ENCODE peak calls at places on chromosome 18, in five cellular contexts. One of them, this sample, is unnamed. For H3K4me1, the result is how much of the 10 kb centered on the place peaks cover.

GRCh38 chr18:70452501-70452900 is 163.7 kb downstream of the SOCS6 start:
- DNase-seq in tibial nerve: no peak
- DNase-seq in adrenal gland: no peak
- DNase-seq in heart left ventricle: no peak
- DNase-seq in esophagus muscularis mucosa: no peak
- DNase-seq in this sample: no peak

GRCh38 chr18:24322594-24323136 is 75.0 kb downstream of the OSBPL1A start:
- DNase-seq in tibial nerve: no peak
- DNase-seq in adrenal gland: no peak
- DNase-seq in heart left ventricle: no peak
- DNase-seq in esophagus muscularis mucosa: no peak
- DNase-seq in this sample: no peak

GRCh38 chr18:51563401-51563800 is 365.9 kb upstream of the MEX3C start:
- DNase-seq in tibial nerve: no peak
- DNase-seq in adrenal gland: no peak
- DNase-seq in heart left ventricle: no peak
- DNase-seq in esophagus muscularis mucosa: no peak
- DNase-seq in this sample: no peak

GRCh38 chr18:50080932-50081560 is 113.9 kb downstream of the MYO5B start:
- DNase-seq in tibial nerve: no peak
- DNase-seq in adrenal gland: no peak
- DNase-seq in heart left ventricle: no peak
- DNase-seq in esophagus muscularis mucosa: no peak
- DNase-seq in this sample: no peak

GRCh38 chr18:69755041-69755440 is 192.6 kb downstream of the CD226 start:
- DNase-seq in tibial nerve: no peak
- DNase-seq in adrenal gland: no peak
- DNase-seq in heart left ventricle: no peak
- DNase-seq in esophagus muscularis mucosa: no peak
- DNase-seq in this sample: no peak

GRCh38 chr18:25704096-25704870 is 352.3 kb upstream of the ZNF521 start:
- DNase-seq in tibial nerve: no peak
- DNase-seq in adrenal gland: no peak
- DNase-seq in heart left ventricle: no peak
- DNase-seq in esophagus muscularis mucosa: no peak
- DNase-seq in this sample: no peak

GRCh38 chr18:50806208-50806616 is 13.6 kb downstream of the MRO start:
- DNase-seq in tibial nerve: no peak
- DNase-seq in adrenal gland: peak
- DNase-seq in heart left ventricle: peak
- DNase-seq in esophagus muscularis mucosa: no peak
- DNase-seq in this sample: no peak

GRCh38 chr18:34695300-34695699 is 14.8 kb upstream of the DTNA start:
- DNase-seq in tibial nerve: no peak
- DNase-seq in adrenal gland: no peak
- DNase-seq in heart left ventricle: no peak
- DNase-seq in esophagus muscularis mucosa: no peak
- DNase-seq in this sample: no peak

GRCh38 chr18:1488394-1488793 is 583.7 kb downstream of the ADCYAP1 start:
- DNase-seq in tibial nerve: no peak
- DNase-seq in adrenal gland: no peak
- DNase-seq in heart left ventricle: no peak
- DNase-seq in esophagus muscularis mucosa: no peak
- DNase-seq in this sample: no peak

GRCh38 chr18:62054929-62055498 is 131.8 kb downstream of the PIGN start:
- DNase-seq in tibial nerve: no peak
- DNase-seq in adrenal gland: no peak
- DNase-seq in heart left ventricle: no peak
- DNase-seq in esophagus muscularis mucosa: no peak
- DNase-seq in this sample: no peak

GRCh38 chr18:63783394-63783793 is 8.2 kb downstream of the SERPINB7 start:
- DNase-seq in tibial nerve: no peak
- DNase-seq in adrenal gland: no peak
- DNase-seq in heart left ventricle: no peak
- DNase-seq in esophagus muscularis mucosa: no peak
- DNase-seq in this sample: no peak

GRCh38 chr18:70288171-70288850 is 534 bp upstream of the SOCS6 start:
- DNase-seq in tibial nerve: no peak
- DNase-seq in adrenal gland: peak
- DNase-seq in heart left ventricle: peak
- DNase-seq in esophagus muscularis mucosa: no peak
- DNase-seq in this sample: peak

GRCh38 chr18:5452943-5453342 is 90.9 kb downstream of the EPB41L3 start:
- DNase-seq in tibial nerve: no peak
- DNase-seq in adrenal gland: peak
- DNase-seq in heart left ventricle: no peak
- DNase-seq in esophagus muscularis mucosa: no peak
- DNase-seq in this sample: no peak

GRCh38 chr18:50177294-50177992 is 17.5 kb downstream of the MYO5B start:
- DNase-seq in tibial nerve: no peak
- DNase-seq in adrenal gland: no peak
- DNase-seq in heart left ventricle: no peak
- DNase-seq in esophagus muscularis mucosa: no peak
- DNase-seq in this sample: no peak

GRCh38 chr18:50847192-50847591 is 27.4 kb upstream of the MRO start:
- DNase-seq in tibial nerve: no peak
- DNase-seq in adrenal gland: no peak
- DNase-seq in heart left ventricle: no peak
- DNase-seq in esophagus muscularis mucosa: no peak
- DNase-seq in this sample: no peak

GRCh38 chr18:29811519-29811918 is 1231.0 kb downstream of the DSC3 start:
- DNase-seq in tibial nerve: no peak
- DNase-seq in adrenal gland: no peak
- DNase-seq in heart left ventricle: no peak
- DNase-seq in esophagus muscularis mucosa: no peak
- DNase-seq in this sample: no peak

GRCh38 chr18:67483952-67484351 is 32.6 kb downstream of the DSEL start:
- DNase-seq in tibial nerve: no peak
- DNase-seq in adrenal gland: no peak
- DNase-seq in heart left ventricle: no peak
- DNase-seq in esophagus muscularis mucosa: no peak
- DNase-seq in this sample: no peak

GRCh38 chr18:67517224-67517765 is 775 bp upstream of the DSEL start:
- DNase-seq in tibial nerve: peak
- DNase-seq in adrenal gland: peak
- DNase-seq in heart left ventricle: peak
- DNase-seq in esophagus muscularis mucosa: no peak
- DNase-seq in this sample: peak

GRCh38 chr18:79948719-79949411 is 2.6 kb downstream of the SLC66A2 start:
- DNase-seq in tibial nerve: no peak
- DNase-seq in adrenal gland: peak
- DNase-seq in heart left ventricle: no peak
- DNase-seq in esophagus muscularis mucosa: no peak
- DNase-seq in this sample: peak

GRCh38 chr18:48956378-48956777 is 5.6 kb upstream of the SMAD7 start:
- DNase-seq in tibial nerve: peak
- DNase-seq in adrenal gland: no peak
- DNase-seq in heart left ventricle: no peak
- DNase-seq in esophagus muscularis mucosa: no peak
- DNase-seq in this sample: no peak

GRCh38 chr18:23793985-23794867 is 105.0 kb downstream of the LAMA3 start:
- DNase-seq in tibial nerve: no peak
- DNase-seq in adrenal gland: no peak
- DNase-seq in heart left ventricle: no peak
- DNase-seq in esophagus muscularis mucosa: no peak
- DNase-seq in this sample: no peak

GRCh38 chr18:5622905-5623304 is 79.1 kb upstream of the EPB41L3 start:
- DNase-seq in tibial nerve: no peak
- DNase-seq in adrenal gland: no peak
- DNase-seq in heart left ventricle: no peak
- DNase-seq in esophagus muscularis mucosa: no peak
- DNase-seq in this sample: no peak

GRCh38 chr18:63318882-63319382 is 637 bp downstream of the BCL2 start:
- DNase-seq in tibial nerve: no peak
- DNase-seq in adrenal gland: no peak
- DNase-seq in heart left ventricle: no peak
- DNase-seq in esophagus muscularis mucosa: no peak
- DNase-seq in this sample: no peak

GRCh38 chr18:57329856-57330255 is 22.5 kb upstream of the ST8SIA3 start:
- DNase-seq in tibial nerve: no peak
- DNase-seq in adrenal gland: no peak
- DNase-seq in heart left ventricle: no peak
- DNase-seq in esophagus muscularis mucosa: no peak
- DNase-seq in this sample: no peak

DNA sequence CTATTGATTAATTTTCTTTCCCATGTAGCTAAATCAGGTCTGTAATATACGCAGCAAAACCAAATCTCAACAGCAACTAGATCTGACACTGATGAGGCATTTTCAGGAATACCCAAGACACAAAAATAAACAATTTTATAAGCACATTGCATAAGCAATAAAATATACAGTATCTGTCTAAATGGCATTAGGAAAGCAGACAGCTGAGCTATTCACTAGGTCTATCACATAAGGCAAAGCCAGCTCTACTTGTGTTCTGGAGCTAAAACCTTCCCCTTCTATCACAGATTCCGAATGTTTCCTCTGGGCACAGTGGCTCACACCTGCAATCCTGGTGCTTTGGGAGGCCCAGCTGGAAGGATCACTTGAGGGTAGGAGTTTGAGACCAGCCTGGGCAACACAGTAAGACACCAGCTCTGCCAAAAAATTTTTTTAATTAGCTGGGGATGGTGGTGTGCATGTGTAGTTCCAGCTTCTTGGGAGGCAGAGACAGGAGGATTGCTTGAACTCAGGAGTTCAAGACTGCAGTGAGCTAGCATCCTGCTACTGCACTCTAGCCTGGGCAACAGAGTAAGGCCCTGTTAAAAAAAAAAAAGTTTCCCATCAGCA is 21.1 kb downstream of the PTPN2 start:
- DNase-seq in tibial nerve: no peak
- DNase-seq in adrenal gland: no peak
- DNase-seq in heart left ventricle: no peak
- DNase-seq in esophagus muscularis mucosa: no peak
- DNase-seq in this sample: no peak
- H3K27ac ChIP-seq in tibial nerve: no peak
- H3K27ac ChIP-seq in adrenal gland: no peak
- H3K27ac ChIP-seq in heart left ventricle: no peak
- H3K27ac ChIP-seq in esophagus muscularis mucosa: no peak
- H3K27ac ChIP-seq in this sample: no peak

GRCh38 chr18:26902296-26902695 is 36.8 kb upstream of the AQP4 start:
- DNase-seq in tibial nerve: no peak
- DNase-seq in adrenal gland: no peak
- DNase-seq in heart left ventricle: no peak
- DNase-seq in esophagus muscularis mucosa: no peak
- DNase-seq in this sample: no peak
- TF ChIP-seq CTCF in tibial nerve: no peak
- TF ChIP-seq CTCF in adrenal gland: no peak
- TF ChIP-seq CTCF in heart left ventricle: no peak
- TF ChIP-seq CTCF in esophagus muscularis mucosa: no peak
- TF ChIP-seq CTCF in this sample: no peak

GRCh38 chr18:44698518-44698917 is 17.8 kb downstream of the SETBP1 start:
- DNase-seq in tibial nerve: no peak
- DNase-seq in adrenal gland: no peak
- DNase-seq in heart left ventricle: no peak
- DNase-seq in esophagus muscularis mucosa: no peak
- DNase-seq in this sample: no peak

GRCh38 chr18:44699571-44700261 is 19.0 kb downstream of the SETBP1 start:
- DNase-seq in tibial nerve: no peak
- DNase-seq in adrenal gland: no peak
- DNase-seq in heart left ventricle: no peak
- DNase-seq in esophagus muscularis mucosa: no peak
- DNase-seq in this sample: no peak

GRCh38 chr18:44702594-44702993 is 21.9 kb downstream of the SETBP1 start:
- DNase-seq in tibial nerve: no peak
- DNase-seq in adrenal gland: no peak
- DNase-seq in heart left ventricle: no peak
- DNase-seq in esophagus muscularis mucosa: no peak
- DNase-seq in this sample: no peak

GRCh38 chr18:44701227-44701626 is 20.5 kb downstream of the SETBP1 start:
- DNase-seq in tibial nerve: no peak
- DNase-seq in adrenal gland: no peak
- DNase-seq in heart left ventricle: no peak
- DNase-seq in esophagus muscularis mucosa: no peak
- DNase-seq in this sample: no peak

GRCh38 chr18:44700652-44701051 is 20.0 kb downstream of the SETBP1 start:
- DNase-seq in tibial nerve: no peak
- DNase-seq in adrenal gland: no peak
- DNase-seq in heart left ventricle: no peak
- DNase-seq in esophagus muscularis mucosa: no peak
- DNase-seq in this sample: no peak
- H3K4me1 ChIP-seq in tibial nerve: under half
- H3K4me1 ChIP-seq in adrenal gland: under half
- H3K4me1 ChIP-seq in heart left ventricle: under half
- H3K4me1 ChIP-seq in esophagus muscularis mucosa: half or more
- H3K4me1 ChIP-seq in this sample: half or more

GRCh38 chr18:21241224-21242131 is 554 bp upstream of the GREB1L start:
- DNase-seq in tibial nerve: no peak
- DNase-seq in adrenal gland: no peak
- DNase-seq in heart left ventricle: peak
- DNase-seq in esophagus muscularis mucosa: no peak
- DNase-seq in this sample: peak

GRCh38 chr18:21242141-21243040 is at the start of gene GREB1L:
- DNase-seq in tibial nerve: no peak
- DNase-seq in adrenal gland: peak
- DNase-seq in heart left ventricle: peak
- DNase-seq in esophagus muscularis mucosa: no peak
- DNase-seq in this sample: peak

GRCh38 chr18:21243041-21243431 is 1.0 kb downstream of the GREB1L start:
- DNase-seq in tibial nerve: no peak
- DNase-seq in adrenal gland: peak
- DNase-seq in heart left ventricle: peak
- DNase-seq in esophagus muscularis mucosa: no peak
- DNase-seq in this sample: no peak
- H3K27ac ChIP-seq in tibial nerve: no peak
- H3K27ac ChIP-seq in adrenal gland: no peak
- H3K27ac ChIP-seq in heart left ventricle: peak
- H3K27ac ChIP-seq in esophagus muscularis mucosa: peak
- H3K27ac ChIP-seq in this sample: no peak

GRCh38 chr18:46712406-46712805 is 44.4 kb downstream of the ST8SIA5 start:
- DNase-seq in tibial nerve: no peak
- DNase-seq in adrenal gland: peak
- DNase-seq in heart left ventricle: no peak
- DNase-seq in esophagus muscularis mucosa: no peak
- DNase-seq in this sample: peak

GRCh38 chr18:46716827-46717226 is 40.0 kb downstream of the ST8SIA5 start:
- DNase-seq in tibial nerve: no peak
- DNase-seq in adrenal gland: no peak
- DNase-seq in heart left ventricle: no peak
- DNase-seq in esophagus muscularis mucosa: no peak
- DNase-seq in this sample: no peak

GRCh38 chr18:46716336-46716735 is 40.5 kb downstream of the ST8SIA5 start:
- DNase-seq in tibial nerve: no peak
- DNase-seq in adrenal gland: no peak
- DNase-seq in heart left ventricle: no peak
- DNase-seq in esophagus muscularis mucosa: no peak
- DNase-seq in this sample: no peak

GRCh38 chr18:46711444-46711863 is 45.4 kb downstream of the ST8SIA5 start:
- DNase-seq in tibial nerve: no peak
- DNase-seq in adrenal gland: peak
- DNase-seq in heart left ventricle: peak
- DNase-seq in esophagus muscularis mucosa: no peak
- DNase-seq in this sample: peak

DNA sequence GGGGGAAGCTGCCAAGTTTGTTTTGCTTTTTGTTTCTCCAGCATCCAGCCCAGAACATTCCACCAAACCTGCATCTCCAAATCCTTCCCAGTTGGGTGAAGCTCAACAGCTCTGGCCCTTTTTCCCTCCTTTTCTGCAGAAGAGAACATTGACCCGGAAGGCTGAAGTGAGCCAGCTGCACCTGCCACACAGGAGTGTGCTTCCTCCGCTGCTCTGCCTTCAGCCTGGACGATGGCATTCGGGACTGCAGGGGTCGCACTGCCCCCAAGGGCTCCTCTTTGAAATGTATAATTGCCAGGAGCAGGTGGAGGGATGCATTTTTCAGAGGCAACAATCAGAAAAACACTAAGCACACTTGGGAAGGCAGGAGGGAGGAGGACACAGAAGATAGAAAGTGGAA is 41.8 kb downstream of the ST8SIA5 start:
- DNase-seq in tibial nerve: no peak
- DNase-seq in adrenal gland: no peak
- DNase-seq in heart left ventricle: no peak
- DNase-seq in esophagus muscularis mucosa: no peak
- DNase-seq in this sample: no peak
- TF ChIP-seq CTCF in tibial nerve: no peak
- TF ChIP-seq CTCF in adrenal gland: no peak
- TF ChIP-seq CTCF in heart left ventricle: no peak
- TF ChIP-seq CTCF in esophagus muscularis mucosa: no peak
- TF ChIP-seq CTCF in this sample: no peak

This sample was measured in psoas muscle.